ENCODE peak calls at places on chromosomes 16 and 17, in nine cellular contexts. R is left ventricle myocardium inferior, D is kidney, I is ascending aorta, S is spleen, H is H1, B is pancreas, A is transverse colon, C is AG04450. T is an unnamed sample. For H3K9me3, the result is how much of the 10 kb centered on the place peaks cover.

GRCh38 chr17:43171761-43172487 is 910 bp downstream of the NBR1 start:
- DNase-seq in D (no peak), R (no peak), B (peak), A (peak), C (peak), I (no peak), H (no peak), S (no peak), T (no peak)

GRCh38 chr16:84315422-84315821 is 20.7 kb downstream of the WFDC1 start:
- DNase-seq in R (no peak), I (no peak), C (no peak), S (no peak), H (no peak), A (no peak), D (no peak), B (no peak), T (no peak)

GRCh38 chr16:8194795-8195194 is 395.5 kb downstream of the TMEM114 start:
- DNase-seq in C (no peak), B (no peak), A (no peak), I (no peak), R (no peak), D (no peak), S (no peak), H (peak), T (no peak)

GRCh38 chr17:37844158-37844976 is 79.8 kb upstream of the TBC1D3K start:
- DNase-seq in C (peak), A (peak), I (peak), D (peak), H (peak), R (peak), S (peak), B (peak), T (peak)

GRCh38 chr17:13337864-13338371 is 263.8 kb downstream of the HS3ST3A1 start:
- DNase-seq in B (no peak), S (no peak), A (no peak), D (no peak), I (no peak), H (no peak), R (no peak), C (peak), T (no peak)

GRCh38 chr17:2975469-2975958 is 87.9 kb downstream of the OR1D5 start:
- DNase-seq in C (no peak), A (peak), B (no peak), I (no peak), R (no peak), H (no peak), S (no peak), D (no peak), T (no peak)

GRCh38 chr17:773467-774319 is 8.4 kb downstream of the GLOD4 start:
- DNase-seq in B (no peak), H (no peak), A (no peak), S (no peak), R (no peak), I (no peak), C (no peak), D (no peak), T (no peak)

GRCh38 chr17:42201155-42201772 is 7.0 kb upstream of the GHDC start:
- DNase-seq in B (peak), R (no peak), C (no peak), A (no peak), S (no peak), I (no peak), H (no peak), D (no peak), T (no peak)

GRCh38 chr16:3007957-3008748 is 4.6 kb upstream of the CLDN9 start:
- DNase-seq in S (peak), I (no peak), H (peak), B (no peak), R (peak), C (no peak), A (no peak), D (no peak), T (no peak)

GRCh38 chr16:57260294-57260929 is 15.4 kb downstream of the ARL2BP start:
- DNase-seq in R (no peak), H (peak), C (peak), B (peak), D (peak), A (peak), I (no peak), S (peak), T (no peak)

GRCh38 chr17:19573075-19573474 is 39.4 kb downstream of the SLC47A1 start:
- DNase-seq in A (no peak), R (no peak), C (peak), D (no peak), I (no peak), S (no peak), B (no peak), H (no peak), T (no peak)

GRCh38 chr17:979539-980405 is at the start of gene NXN:
- DNase-seq in S (peak), R (peak), H (peak), C (no peak), A (peak), I (no peak), D (peak), B (peak), T (peak)

GRCh38 chr17:36926226-36926625 is 11.0 kb upstream of the LHX1 start:
- DNase-seq in S (no peak), B (no peak), H (no peak), R (no peak), C (no peak), A (no peak), I (no peak), D (no peak), T (no peak)

GRCh38 chr17:3639981-3640596 is 3.5 kb downstream of the CTNS start:
- DNase-seq in D (no peak), I (no peak), S (no peak), H (no peak), A (no peak), R (no peak), B (peak), C (no peak), T (peak)

GRCh38 chr16:21156767-21157467 is 1.6 kb upstream of the LDAF1 start:
- DNase-seq in D (no peak), R (no peak), A (peak), C (no peak), I (no peak), B (peak), S (no peak), H (peak), T (no peak)

GRCh38 chr16:21235199-21235585 is 1.7 kb downstream of the ANKS4B start:
- DNase-seq in A (no peak), R (no peak), I (no peak), D (no peak), S (no peak), B (no peak), C (no peak), H (no peak), T (no peak)

GRCh38 chr16:22787456-22788189 is 26.3 kb upstream of the HS3ST2 start:
- DNase-seq in C (no peak), R (no peak), I (no peak), H (no peak), D (no peak), B (no peak), A (peak), S (no peak), T (no peak)

GRCh38 chr17:29103341-29103740 is 60.4 kb downstream of the PIPOX start:
- DNase-seq in B (no peak), C (no peak), I (no peak), S (no peak), R (no peak), D (no peak), H (no peak), A (no peak), T (no peak)

GRCh38 chr17:39872700-39873099 is 4.7 kb downstream of the ZPBP2 start:
- DNase-seq in B (no peak), H (no peak), R (no peak), D (no peak), I (no peak), A (no peak), C (peak), S (no peak), T (no peak)

GRCh38 chr16:60755907-60756306 is 1280.3 kb downstream of the CDH8 start:
- DNase-seq in C (no peak), S (no peak), H (no peak), R (no peak), D (no peak), I (no peak), A (no peak), B (no peak), T (no peak)

GRCh38 chr17:48816774-48817590 is at the start of gene TTLL6:
- DNase-seq in S (peak), B (peak), H (peak), C (peak), D (peak), I (peak), R (peak), A (peak), T (peak)

GRCh38 chr16:57536306-57537193 is at the start of gene CCDC102A:
- DNase-seq in I (no peak), H (peak), S (no peak), R (peak), B (peak), A (no peak), D (peak), C (no peak), T (no peak)

GRCh38 chr16:15907863-15908478 is 19.6 kb upstream of the CEP20 start:
- DNase-seq in S (no peak), C (no peak), B (no peak), A (peak), R (no peak), D (no peak), H (peak), I (no peak), T (no peak)

GRCh38 chr17:83189673-83190385 is 110.4 kb downstream of the METRNL start:
- DNase-seq in B (no peak), S (peak), A (no peak), H (peak), D (peak), I (no peak), R (peak), C (peak), T (peak)

GRCh38 chr17:69763503-69763902 is 311.5 kb upstream of the KCNJ16 start:
- DNase-seq in R (no peak), B (no peak), C (no peak), D (no peak), S (no peak), H (no peak), I (no peak), A (no peak), T (no peak)

GRCh38 chr17:27975146-27976011 is 67.1 kb upstream of the NLK start:
- DNase-seq in A (no peak), D (no peak), I (no peak), B (peak), H (no peak), R (no peak), C (peak), S (no peak), T (no peak)

GRCh38 chr17:22303865-22304264 is 611.5 kb downstream of the KCNJ18 start:
- DNase-seq in H (no peak), C (no peak), I (no peak), A (no peak), S (no peak), D (no peak), B (no peak), R (no peak), T (no peak)

GRCh38 chr17:22301353-22301745 is 609.0 kb downstream of the KCNJ18 start:
- DNase-seq in R (no peak), B (no peak), C (no peak), S (no peak), A (no peak), D (no peak), I (no peak), H (no peak), T (no peak)

GRCh38 chr17:22303096-22303495 is 610.8 kb downstream of the KCNJ18 start:
- DNase-seq in I (no peak), B (no peak), R (no peak), S (no peak), H (no peak), C (no peak), A (no peak), D (no peak), T (no peak)

GRCh38 chr17:22300731-22301352 is 608.5 kb downstream of the KCNJ18 start:
- DNase-seq in H (no peak), B (no peak), R (no peak), I (no peak), D (no peak), C (no peak), A (no peak), S (no peak), T (no peak)

GRCh38 chr17:22300177-22300576 is 607.9 kb downstream of the KCNJ18 start:
- DNase-seq in D (no peak), A (no peak), H (no peak), I (no peak), C (no peak), S (no peak), R (no peak), B (no peak), T (no peak)
- H3K9me3 ChIP-seq in D (under half), A (under half), H (under half), I (under half), C (half or more), S (under half), R (under half), B (under half), T (under half)

DNA sequence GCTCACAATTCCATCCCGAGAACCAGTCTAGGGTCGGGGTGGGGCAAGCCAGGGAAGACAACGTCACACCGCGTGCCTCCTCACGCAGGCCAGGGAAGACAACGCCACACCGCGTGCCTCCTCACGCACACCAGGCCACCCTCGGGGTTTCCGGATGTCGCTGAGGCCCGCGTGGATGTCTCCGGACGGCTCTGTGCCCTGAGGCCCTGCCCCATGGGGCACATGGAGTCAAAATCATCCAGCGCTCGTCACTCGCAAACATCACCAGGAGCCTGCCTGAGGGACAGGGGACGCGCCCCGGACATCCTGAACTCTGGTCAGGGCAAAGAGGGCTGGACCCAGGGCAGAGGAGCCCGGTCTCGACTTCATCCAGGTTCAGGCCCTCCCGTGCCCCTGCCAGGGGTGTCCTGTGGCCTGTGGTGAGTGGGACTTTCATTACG is 3.7 kb downstream of the TMEM204 start:
- DNase-seq in C (no peak), B (no peak), I (no peak), H (no peak), A (no peak), R (no peak), S (no peak), D (peak), T (peak)
- H3K4me3 ChIP-seq in C (no peak), B (no peak), I (peak), H (no peak), A (peak), R (peak), S (peak), D (peak), T (peak)

GRCh38 chr17:80992077-80992947 is 671 bp downstream of the CHMP6 start:
- DNase-seq in I (no peak), D (peak), H (no peak), C (no peak), A (peak), S (peak), B (no peak), R (no peak), T (no peak)

GRCh38 chr17:80989586-80989913 is 2.1 kb upstream of the CHMP6 start:
- DNase-seq in H (no peak), A (no peak), R (no peak), I (no peak), B (no peak), C (no peak), D (no peak), S (no peak), T (no peak)

GRCh38 chr17:80990921-80991644 is 558 bp upstream of the CHMP6 start:
- DNase-seq in R (no peak), B (no peak), H (no peak), C (no peak), S (peak), D (peak), I (no peak), A (no peak), T (no peak)

GRCh38 chr17:80992948-80993624 is 1.4 kb downstream of the CHMP6 start:
- DNase-seq in I (no peak), C (no peak), H (no peak), D (peak), R (no peak), S (peak), A (no peak), B (no peak), T (no peak)

GRCh38 chr17:80991645-80992076 is at the start of gene CHMP6:
- DNase-seq in A (peak), B (peak), S (peak), D (peak), C (peak), I (no peak), H (peak), R (peak), T (peak)
- TF ChIP-seq CTCF in A (peak), B (no peak), S (no peak), D (peak), C (no peak), I (no peak), H (peak), R (peak), T (peak)

GRCh38 chr16:35908942-35909341 is 2449.5 kb downstream of the TP53TG3F start:
- DNase-seq in S (no peak), H (no peak), R (no peak), I (no peak), A (no peak), B (no peak), D (no peak), C (no peak), T (no peak)
- H3K9me3 ChIP-seq in S (half or more), H (half or more), R (under half), I (under half), A (under half), B (under half), D (under half), C (half or more), T (under half)

DNA sequence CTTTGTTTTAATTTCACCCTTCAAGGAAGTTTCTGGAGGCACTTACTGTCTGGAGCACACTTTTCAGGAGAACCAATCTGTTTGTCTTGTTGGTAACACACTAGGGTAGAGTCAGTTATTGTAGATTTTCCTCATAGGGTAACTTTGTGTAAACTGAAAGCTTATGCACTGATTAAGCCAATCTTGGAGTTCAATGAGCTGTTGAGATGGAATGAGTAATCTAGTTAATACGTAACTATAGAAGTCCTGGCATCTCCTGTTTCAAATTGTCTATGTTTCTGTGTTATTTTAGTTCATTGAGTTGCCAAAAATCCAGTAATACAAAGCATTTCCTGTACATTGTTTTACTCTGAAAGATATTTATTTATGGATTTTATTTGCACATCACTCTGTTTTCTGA is 111.6 kb upstream of the HAS3 start:
- DNase-seq in S (no peak), C (peak), R (no peak), D (no peak), B (no peak), A (no peak), H (no peak), I (no peak), T (no peak)
- H3K4me3 ChIP-seq in S (no peak), C (no peak), R (no peak), D (peak), B (no peak), A (no peak), H (no peak), I (no peak), T (no peak)

DNA sequence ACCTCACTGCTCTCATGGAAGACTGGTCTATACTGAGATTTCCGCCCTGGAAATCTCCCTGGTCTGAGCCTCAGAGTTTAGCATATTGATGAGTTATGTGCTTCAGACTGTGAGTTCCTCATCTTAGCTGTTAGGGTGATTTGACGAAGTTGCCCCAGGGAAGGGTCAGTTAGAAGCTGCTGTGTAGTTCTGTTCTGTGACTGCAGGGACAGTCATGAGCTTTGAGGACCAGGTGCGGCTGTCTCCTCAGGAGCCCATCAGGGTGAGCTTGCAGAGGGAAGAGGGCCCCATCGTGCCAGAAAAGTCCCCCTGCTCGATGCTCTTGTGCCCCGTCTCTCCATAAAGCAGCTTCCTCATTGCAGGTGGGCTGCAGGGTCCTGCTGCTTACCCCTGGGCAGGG is 28.3 kb upstream of the IL17C start:
- DNase-seq in A (no peak), C (no peak), S (no peak), H (no peak), I (no peak), B (no peak), D (no peak), R (no peak), T (no peak)
- TF ChIP-seq CTCF in A (no peak), C (peak), S (no peak), H (peak), I (no peak), B (no peak), D (no peak), R (no peak), T (no peak)

DNA sequence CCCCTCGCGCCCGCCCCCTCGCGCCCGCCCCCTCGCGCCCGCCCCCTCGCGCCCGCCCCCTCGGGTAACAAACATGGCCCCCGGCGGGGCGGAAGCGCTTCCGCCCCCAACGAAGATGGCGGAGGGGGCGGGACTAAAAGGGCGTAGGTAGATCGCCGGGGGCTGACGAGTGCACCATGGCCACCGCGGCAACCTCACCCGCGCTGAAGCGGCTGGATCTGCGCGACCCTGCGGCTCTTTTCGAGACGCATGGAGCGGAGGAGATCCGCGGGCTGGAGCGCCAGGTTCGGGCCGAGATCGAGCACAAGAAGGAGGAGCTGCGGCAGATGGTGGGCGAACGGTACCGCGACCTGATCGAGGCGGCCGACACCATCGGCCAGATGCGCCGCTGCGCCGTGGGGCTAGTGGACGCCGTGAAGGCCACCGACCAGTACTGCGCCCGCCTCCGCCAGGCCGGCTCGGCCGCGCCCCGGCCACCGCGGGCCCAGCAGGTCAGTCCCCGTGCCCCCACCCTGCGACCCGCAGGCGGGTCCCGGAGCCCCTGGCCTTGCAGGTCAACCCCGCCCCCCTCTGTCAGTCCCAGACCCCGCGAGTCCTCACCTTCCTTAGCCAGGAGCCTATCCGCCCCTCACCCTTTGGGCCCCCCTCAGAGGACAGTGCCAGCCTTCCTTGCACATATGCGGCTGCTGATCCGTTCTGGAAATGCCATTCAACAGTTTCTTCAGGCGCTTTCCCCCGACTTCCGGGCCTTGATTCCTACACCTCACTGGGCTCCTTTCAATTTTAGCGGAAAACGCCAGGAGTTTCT is at the start of gene COG1:
- DNase-seq in R (peak), C (peak), D (peak), I (peak), S (peak), H (peak), A (peak), B (peak), T (peak)
- H3K9me3 ChIP-seq in R (under half), C (under half), D (under half), I (under half), S (under half), H (under half), A (under half), B (under half), T (under half)

GRCh38 chr16:24737916-24738594 is 8.6 kb downstream of the TNRC6A start:
- DNase-seq in I (no peak), B (no peak), A (no peak), C (no peak), R (no peak), H (no peak), S (no peak), D (no peak), T (no peak)
- H3K4me3 ChIP-seq in I (peak), B (no peak), A (no peak), C (no peak), R (peak), H (no peak), S (no peak), D (peak), T (peak)